ENCODE peak calls at places on chromosomes 1 and 21, in seven cellular contexts. One of them, this sample, is unnamed.

GRCh38 chr1:45205000-45205909 is 1.1 kb downstream of the ZSWIM5 start:
- DNase-seq in SK-N-SH: peak; percentile 63
- DNase-seq in GM12891: no peak
- DNase-seq in K562: no peak
- DNase-seq in H1: no peak
- DNase-seq in GM12878: no peak
- DNase-seq in HepG2: peak; percentile 22
- DNase-seq in this sample: no peak

GRCh38 chr1:173112129-173112528 is 61.4 kb upstream of the TNFSF18 start:
- DNase-seq in H1: no peak
- DNase-seq in GM12878: peak; percentile 47
- DNase-seq in SK-N-SH: no peak
- DNase-seq in HepG2: no peak
- DNase-seq in K562: no peak
- DNase-seq in GM12891: no peak
- DNase-seq in this sample: no peak

GRCh38 chr1:160642281-160642644 is 4.6 kb downstream of the SLAMF1 start:
- DNase-seq in HepG2: no peak
- DNase-seq in H1: no peak
- DNase-seq in K562: no peak
- DNase-seq in GM12878: no peak
- DNase-seq in GM12891: no peak
- DNase-seq in SK-N-SH: no peak
- DNase-seq in this sample: no peak

GRCh38 chr1:160607051-160608032 is 28.0 kb upstream of the CD84 start:
- DNase-seq in K562: peak; percentile 71
- DNase-seq in GM12891: no peak
- DNase-seq in HepG2: peak; percentile 63
- DNase-seq in SK-N-SH: peak; percentile 33
- DNase-seq in H1: no peak
- DNase-seq in GM12878: peak; percentile 90
- DNase-seq in this sample: no peak

GRCh38 chr1:26602378-26602959 is 72.9 kb downstream of the RPS6KA1 start:
- DNase-seq in K562: peak; percentile 76
- DNase-seq in GM12891: no peak
- DNase-seq in GM12878: no peak
- DNase-seq in SK-N-SH: peak; percentile 69
- DNase-seq in H1: no peak
- DNase-seq in HepG2: peak; percentile 52
- DNase-seq in this sample: no peak

GRCh38 chr1:111719561-111720239 is 19.5 kb downstream of the INKA2 start:
- DNase-seq in GM12891: no peak
- DNase-seq in SK-N-SH: no peak
- DNase-seq in H1: no peak
- DNase-seq in HepG2: no peak
- DNase-seq in GM12878: no peak
- DNase-seq in K562: no peak
- DNase-seq in this sample: no peak

GRCh38 chr1:229570305-229570704 is 11.8 kb upstream of the ABCB10 start:
- DNase-seq in K562: no peak
- DNase-seq in HepG2: no peak
- DNase-seq in GM12878: no peak
- DNase-seq in GM12891: no peak
- DNase-seq in H1: no peak
- DNase-seq in SK-N-SH: no peak
- DNase-seq in this sample: no peak

GRCh38 chr1:13761883-13762282 is 61.9 kb downstream of the PRDM2 start:
- DNase-seq in K562: no peak
- DNase-seq in HepG2: no peak
- DNase-seq in H1: no peak
- DNase-seq in SK-N-SH: no peak
- DNase-seq in GM12891: no peak
- DNase-seq in GM12878: no peak
- DNase-seq in this sample: no peak

GRCh38 chr21:25421327-25422028 is 185.8 kb downstream of the MRPL39 start:
- DNase-seq in H1: peak; percentile 15
- DNase-seq in SK-N-SH: no peak
- DNase-seq in K562: no peak
- DNase-seq in GM12891: no peak
- DNase-seq in HepG2: no peak
- DNase-seq in GM12878: peak; percentile 93
- DNase-seq in this sample: no peak

GRCh38 chr1:101605878-101606277 is 369.1 kb downstream of the S1PR1 start:
- DNase-seq in HepG2: no peak
- DNase-seq in K562: no peak
- DNase-seq in H1: no peak
- DNase-seq in SK-N-SH: no peak
- DNase-seq in GM12891: no peak
- DNase-seq in GM12878: no peak
- DNase-seq in this sample: no peak
- TF ChIP-seq TAF1 in HepG2: no peak
- TF ChIP-seq TAF1 in K562: no peak
- TF ChIP-seq TAF1 in H1: no peak
- TF ChIP-seq TAF1 in SK-N-SH: no peak
- TF ChIP-seq TAF1 in GM12891: no peak
- TF ChIP-seq TAF1 in GM12878: no peak
- TF ChIP-seq TAF1 in this sample: no peak

GRCh38 chr1:214328770-214329455 is 48.0 kb downstream of the SMYD2 start:
- DNase-seq in HepG2: peak; percentile 65
- DNase-seq in SK-N-SH: peak; percentile 78
- DNase-seq in GM12878: peak; percentile 26
- DNase-seq in GM12891: peak; percentile 56
- DNase-seq in H1: peak; percentile 75
- DNase-seq in K562: peak; percentile 79
- DNase-seq in this sample: peak; percentile 54
- TF ChIP-seq POLR2AphosphoS5 in HepG2: no peak
- TF ChIP-seq POLR2AphosphoS5 in SK-N-SH: no peak
- TF ChIP-seq POLR2AphosphoS5 in GM12878: no peak
- TF ChIP-seq POLR2AphosphoS5 in GM12891: no peak
- TF ChIP-seq POLR2AphosphoS5 in H1: no peak
- TF ChIP-seq POLR2AphosphoS5 in K562: peak; percentile 19
- TF ChIP-seq POLR2AphosphoS5 in this sample: no peak

GRCh38 chr1:35573776-35574654 is 901 bp downstream of the TFAP2E start:
- DNase-seq in HepG2: no peak
- DNase-seq in GM12891: no peak
- DNase-seq in SK-N-SH: no peak
- DNase-seq in K562: no peak
- DNase-seq in GM12878: no peak
- DNase-seq in H1: no peak
- DNase-seq in this sample: no peak
- TF ChIP-seq TAF1 in HepG2: no peak
- TF ChIP-seq TAF1 in GM12891: no peak
- TF ChIP-seq TAF1 in SK-N-SH: no peak
- TF ChIP-seq TAF1 in K562: no peak
- TF ChIP-seq TAF1 in GM12878: no peak
- TF ChIP-seq TAF1 in H1: peak; percentile 3
- TF ChIP-seq TAF1 in this sample: no peak

GRCh38 chr1:174858301-174858700 is 141.4 kb upstream of the CACYBP start:
- DNase-seq in GM12891: no peak
- DNase-seq in HepG2: no peak
- DNase-seq in SK-N-SH: no peak
- DNase-seq in K562: no peak
- DNase-seq in GM12878: no peak
- DNase-seq in H1: no peak
- DNase-seq in this sample: no peak
- TF ChIP-seq POLR2AphosphoS5 in GM12891: no peak
- TF ChIP-seq POLR2AphosphoS5 in HepG2: no peak
- TF ChIP-seq POLR2AphosphoS5 in SK-N-SH: no peak
- TF ChIP-seq POLR2AphosphoS5 in K562: no peak
- TF ChIP-seq POLR2AphosphoS5 in GM12878: no peak
- TF ChIP-seq POLR2AphosphoS5 in H1: no peak
- TF ChIP-seq POLR2AphosphoS5 in this sample: no peak

GRCh38 chr1:29538586-29538985 is 302.3 kb downstream of the PTPRU start:
- DNase-seq in GM12878: no peak
- DNase-seq in H1: no peak
- DNase-seq in K562: no peak
- DNase-seq in HepG2: no peak
- DNase-seq in GM12891: no peak
- DNase-seq in SK-N-SH: no peak
- DNase-seq in this sample: no peak

GRCh38 chr1:29541641-29542040 is 305.3 kb downstream of the PTPRU start:
- DNase-seq in HepG2: no peak
- DNase-seq in GM12878: no peak
- DNase-seq in H1: no peak
- DNase-seq in GM12891: no peak
- DNase-seq in K562: no peak
- DNase-seq in SK-N-SH: no peak
- DNase-seq in this sample: no peak

GRCh38 chr1:29539971-29540370 is 303.6 kb downstream of the PTPRU start:
- DNase-seq in HepG2: no peak
- DNase-seq in SK-N-SH: no peak
- DNase-seq in GM12891: no peak
- DNase-seq in GM12878: no peak
- DNase-seq in H1: no peak
- DNase-seq in K562: no peak
- DNase-seq in this sample: no peak

GRCh38 chr1:29542476-29543015 is 306.2 kb downstream of the PTPRU start:
- DNase-seq in H1: no peak
- DNase-seq in HepG2: no peak
- DNase-seq in SK-N-SH: no peak
- DNase-seq in GM12891: no peak
- DNase-seq in K562: no peak
- DNase-seq in GM12878: no peak
- DNase-seq in this sample: no peak

GRCh38 chr1:29540801-29541357 is 304.6 kb downstream of the PTPRU start:
- DNase-seq in GM12891: no peak
- DNase-seq in GM12878: no peak
- DNase-seq in H1: no peak
- DNase-seq in SK-N-SH: no peak
- DNase-seq in HepG2: no peak
- DNase-seq in K562: no peak
- DNase-seq in this sample: no peak
- TF ChIP-seq TAF1 in GM12891: no peak
- TF ChIP-seq TAF1 in GM12878: no peak
- TF ChIP-seq TAF1 in H1: no peak
- TF ChIP-seq TAF1 in SK-N-SH: no peak
- TF ChIP-seq TAF1 in HepG2: no peak
- TF ChIP-seq TAF1 in K562: no peak
- TF ChIP-seq TAF1 in this sample: no peak

GRCh38 chr1:234599617-234600417 is 10.2 kb downstream of the IRF2BP2 start:
- DNase-seq in GM12891: no peak
- DNase-seq in H1: peak; percentile 39
- DNase-seq in SK-N-SH: peak; percentile 93
- DNase-seq in K562: peak; percentile 86
- DNase-seq in HepG2: peak; percentile 85
- DNase-seq in GM12878: no peak
- DNase-seq in this sample: peak; percentile 55
- TF ChIP-seq POLR2AphosphoS5 in GM12891: peak; percentile 52
- TF ChIP-seq POLR2AphosphoS5 in H1: no peak
- TF ChIP-seq POLR2AphosphoS5 in SK-N-SH: peak; percentile 19
- TF ChIP-seq POLR2AphosphoS5 in K562: peak; percentile 60
- TF ChIP-seq POLR2AphosphoS5 in HepG2: peak; percentile 64
- TF ChIP-seq POLR2AphosphoS5 in GM12878: peak; percentile 53
- TF ChIP-seq POLR2AphosphoS5 in this sample: peak; percentile 56

GRCh38 chr1:84442256-84442655 is 36.8 kb upstream of the RPF1 start:
- DNase-seq in HepG2: peak; percentile 30
- DNase-seq in SK-N-SH: peak; percentile 18
- DNase-seq in GM12891: peak; percentile 15
- DNase-seq in GM12878: peak; percentile 73
- DNase-seq in K562: peak; percentile 16
- DNase-seq in H1: no peak
- DNase-seq in this sample: peak; percentile 10
- TF ChIP-seq TAF1 in HepG2: no peak
- TF ChIP-seq TAF1 in SK-N-SH: no peak
- TF ChIP-seq TAF1 in GM12891: no peak
- TF ChIP-seq TAF1 in GM12878: no peak
- TF ChIP-seq TAF1 in K562: no peak
- TF ChIP-seq TAF1 in H1: no peak
- TF ChIP-seq TAF1 in this sample: no peak

GRCh38 chr21:42233067-42233981 is 14.4 kb downstream of the ABCG1 start:
- DNase-seq in SK-N-SH: peak; percentile 66
- DNase-seq in HepG2: peak; percentile 30
- DNase-seq in GM12891: peak; percentile 67
- DNase-seq in K562: peak; percentile 51
- DNase-seq in GM12878: peak; percentile 82
- DNase-seq in H1: no peak
- DNase-seq in this sample: peak; percentile 71
- TF ChIP-seq POLR2AphosphoS5 in SK-N-SH: no peak
- TF ChIP-seq POLR2AphosphoS5 in HepG2: no peak
- TF ChIP-seq POLR2AphosphoS5 in GM12891: no peak
- TF ChIP-seq POLR2AphosphoS5 in K562: no peak
- TF ChIP-seq POLR2AphosphoS5 in GM12878: peak; percentile 32
- TF ChIP-seq POLR2AphosphoS5 in H1: no peak
- TF ChIP-seq POLR2AphosphoS5 in this sample: peak; percentile 45

This sample was measured in GM12892.